ENCODE peak calls at places on chromosome 12, in six cellular contexts. Z is stomach, B is HCT116, C is uterus, T is right atrium auricular region, Q is A549. Y is an unnamed sample. For H3K4me1, the result is how much of the 10 kb centered on the place peaks cover.

GRCh38 chr12:68613209-68613904 is 2.7 kb downstream of the RAP1B start:
- DNase-seq in C (no peak), B (no peak), Z (no peak), Q (no peak), T (no peak), Y (no peak)

GRCh38 chr12:109377139-109377685 is 29.5 kb downstream of the MYO1H start:
- DNase-seq in Z (no peak), T (no peak), C (no peak), B (no peak), Q (no peak), Y (no peak)

GRCh38 chr12:47557401-47557800 is 148.4 kb downstream of the RPAP3 start:
- DNase-seq in Q (no peak), Z (no peak), T (no peak), C (no peak), B (no peak), Y (no peak)

GRCh38 chr12:67475725-67476124 is 172.8 kb upstream of the DYRK2 start:
- DNase-seq in C (no peak), Q (no peak), Z (no peak), B (no peak), T (no peak), Y (no peak)

GRCh38 chr12:123141615-123142517 is 9.0 kb downstream of the PITPNM2 start:
- DNase-seq in B (peak), T (peak), C (peak), Z (peak), Q (peak), Y (peak)

GRCh38 chr12:2539938-2540337 is 254.8 kb upstream of the FKBP4 start:
- DNase-seq in Q (no peak), T (no peak), Z (no peak), C (peak), B (no peak), Y (no peak)

GRCh38 chr12:56683-57346 is 9.8 kb upstream of the IQSEC3 start:
- DNase-seq in Z (no peak), T (no peak), Q (no peak), B (no peak), C (no peak), Y (no peak)

GRCh38 chr12:64814432-64814831 is 10.0 kb upstream of the TBC1D30 start:
- DNase-seq in B (no peak), Z (no peak), T (no peak), Q (no peak), C (no peak), Y (no peak)

GRCh38 chr12:47397664-47398281 is 308.1 kb downstream of the RPAP3 start:
- DNase-seq in T (no peak), Q (peak), Z (no peak), B (peak), C (no peak), Y (peak)

GRCh38 chr12:48388938-48389337 is 38.2 kb upstream of the ZNF641 start:
- DNase-seq in C (no peak), B (no peak), Z (no peak), Q (no peak), T (no peak), Y (no peak)

GRCh38 chr12:89703768-89704167 is 4.9 kb downstream of the ATP2B1 start:
- DNase-seq in Z (no peak), T (no peak), C (no peak), Q (no peak), B (no peak), Y (no peak)
- TF ChIP-seq CTCF in Z (no peak), T (no peak), C (no peak), Q (no peak), B (no peak), Y (no peak)

GRCh38 chr12:27595231-27595642 is 71.2 kb downstream of the PPFIBP1 start:
- DNase-seq in Q (peak), B (no peak), C (peak), T (peak), Z (no peak), Y (peak)
- H3K4me1 ChIP-seq in Q (under half), B (under half), C (under half), T (under half), Z (under half), Y (under half)

DNA sequence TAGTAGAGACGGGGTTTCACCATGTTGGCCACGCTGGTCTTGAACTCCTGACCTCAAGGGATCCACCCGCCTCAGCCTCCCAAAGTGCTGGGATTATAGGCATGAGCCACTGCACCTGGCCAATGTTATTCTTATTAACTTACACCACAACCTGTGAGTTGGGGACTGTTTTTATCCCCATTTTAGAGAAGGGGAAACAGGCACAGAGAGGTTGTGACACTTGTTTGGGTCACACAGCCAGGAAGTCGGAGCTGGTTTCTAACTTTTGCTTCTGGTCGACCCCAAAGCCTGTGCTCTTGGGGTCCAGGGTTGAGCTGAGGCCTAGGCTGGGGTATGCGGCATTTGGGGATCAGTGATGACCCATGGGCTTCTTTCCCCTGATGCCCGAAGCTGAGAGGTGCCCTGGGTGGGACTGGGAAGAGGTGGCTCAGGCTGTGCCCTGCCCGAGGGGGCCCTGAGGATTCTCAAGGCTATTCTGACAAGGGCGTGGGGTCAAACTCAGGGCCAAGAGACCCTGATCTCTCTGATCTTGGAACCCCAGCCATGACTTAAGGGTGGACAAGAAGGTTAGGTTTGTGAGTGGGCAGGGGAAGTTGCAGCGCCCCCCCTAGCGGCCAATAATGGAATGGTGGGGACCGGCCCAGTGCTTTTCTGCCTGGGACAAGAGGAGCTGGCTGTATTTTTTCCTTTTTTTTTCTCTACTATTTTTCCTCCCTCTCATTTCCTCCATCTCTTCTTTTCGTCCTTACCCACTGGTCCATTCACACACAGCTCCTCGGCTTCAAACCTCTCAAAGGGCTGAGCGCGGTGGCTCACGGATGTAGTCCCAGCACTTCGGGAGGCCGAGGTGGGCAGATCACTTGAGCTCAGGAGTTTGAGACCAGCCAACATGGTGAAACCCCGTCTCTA is 3.0 kb downstream of the SDSL start:
- DNase-seq in Q (peak), B (no peak), C (no peak), T (peak), Z (peak), Y (peak)
- TF ChIP-seq CTCF in Q (peak), B (peak), C (peak), T (peak), Z (no peak), Y (peak)

GRCh38 chr12:97541366-97541765 is 78.8 kb downstream of the RMST start:
- DNase-seq in B (no peak), T (no peak), Q (no peak), Z (no peak), C (no peak), Y (no peak)
- H3K4me1 ChIP-seq in B (under half), T (under half), Q (under half), Z (under half), C (under half), Y (under half)

DNA sequence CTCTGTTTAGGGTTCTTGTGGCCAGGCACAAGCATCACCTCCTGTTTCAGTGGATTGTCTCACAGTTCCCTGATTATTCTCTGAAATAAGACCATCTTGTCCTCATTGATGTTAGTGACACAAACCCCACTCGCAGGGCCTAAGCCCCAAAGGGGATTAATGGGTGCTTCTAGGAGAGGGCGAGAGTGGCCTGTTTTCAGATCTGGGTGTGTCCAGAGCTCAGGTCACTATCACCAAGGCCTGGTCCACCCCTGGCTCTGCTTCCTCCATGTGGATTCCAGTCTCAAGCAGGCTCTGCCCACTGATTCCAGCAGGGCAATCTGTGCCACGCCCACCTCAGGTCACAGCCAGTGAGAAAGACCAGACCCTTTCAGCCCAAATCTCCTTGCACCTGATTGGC is 361.9 kb downstream of the ADGRD1 start:
- DNase-seq in B (no peak), C (no peak), Z (no peak), Q (no peak), T (no peak), Y (no peak)
- TF ChIP-seq CTCF in B (no peak), C (no peak), Z (no peak), Q (no peak), T (no peak), Y (no peak)

GRCh38 chr12:107925125-107925524 is 150.6 kb downstream of the ASCL4 start:
- DNase-seq in B (no peak), Z (no peak), Q (no peak), T (no peak), C (no peak), Y (no peak)

GRCh38 chr12:107917912-107918800 is 143.7 kb downstream of the ASCL4 start:
- DNase-seq in B (peak), C (no peak), T (no peak), Z (no peak), Q (peak), Y (peak)

GRCh38 chr12:107921062-107921461 is 146.6 kb downstream of the ASCL4 start:
- DNase-seq in Q (no peak), C (no peak), B (no peak), T (no peak), Z (no peak), Y (no peak)
- H3K4me1 ChIP-seq in Q (under half), C (under half), B (under half), T (under half), Z (under half), Y (under half)

DNA sequence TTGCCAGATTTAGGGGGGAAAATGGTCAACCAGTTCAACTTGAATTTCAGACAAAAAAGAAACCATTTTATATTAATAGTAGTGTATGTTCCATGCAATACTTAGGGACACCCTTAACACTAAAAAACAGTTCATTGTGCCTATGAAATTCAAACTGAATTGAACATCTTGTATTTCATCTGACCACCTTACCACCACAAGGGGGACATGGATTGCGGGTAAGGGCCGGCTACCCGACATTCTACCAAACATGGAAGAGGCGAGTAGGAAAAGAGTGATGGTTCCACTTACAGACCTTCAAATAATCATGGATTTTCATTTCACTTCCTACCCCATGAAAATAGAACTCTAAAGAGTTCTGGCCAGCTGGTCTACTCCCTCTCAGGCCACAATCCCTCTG is 10.3 kb upstream of the STK38L start:
- DNase-seq in C (no peak), Z (no peak), B (no peak), T (no peak), Q (no peak), Y (no peak)
- TF ChIP-seq CTCF in C (no peak), Z (no peak), B (peak), T (no peak), Q (no peak), Y (peak)

DNA sequence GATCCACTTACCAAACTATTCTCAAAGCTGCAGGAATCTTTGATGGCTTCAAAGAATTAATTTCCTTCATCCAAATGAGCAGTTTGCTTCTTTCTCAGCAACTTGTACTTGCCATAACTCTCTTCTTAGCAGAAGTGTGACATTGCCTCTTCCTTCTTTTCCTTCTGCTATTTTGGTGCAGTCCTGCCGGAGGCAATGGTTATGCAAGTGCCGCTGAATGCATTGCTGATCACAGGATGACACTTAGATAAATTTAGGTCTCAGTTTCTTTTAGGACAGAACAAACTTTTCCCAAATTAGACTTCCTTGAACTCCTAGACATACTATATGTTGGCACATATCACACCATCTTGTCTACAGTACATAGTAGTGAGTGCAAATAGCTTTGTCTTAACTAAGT is 9.3 kb downstream of the FAR2 start:
- DNase-seq in Q (no peak), Z (no peak), T (no peak), C (no peak), B (no peak), Y (no peak)
- H3K4me1 ChIP-seq in Q (under half), Z (under half), T (under half), C (under half), B (under half), Y (under half)

Y was measured in Caco-2.